ENCODE peak calls at places on chromosomes 11 and 22, in four cellular contexts. One of them, this sample, is unnamed.
A peak's percentile ranks its signal among the peaks of the same experiment; 100 is the strongest.

GRCh38 chr11:6926208-6927029 is at the start of gene ZNF215:
- DNase-seq in IMR-90: peak; percentile 81
- DNase-seq in heart left ventricle: peak; percentile 54
- DNase-seq in tibial nerve: peak; percentile 25
- DNase-seq in this sample: peak; percentile 55

GRCh38 chr11:120065876-120066275 is 72.0 kb downstream of the TRIM29 start:
- DNase-seq in IMR-90: no peak
- DNase-seq in heart left ventricle: no peak
- DNase-seq in tibial nerve: no peak
- DNase-seq in this sample: no peak

GRCh38 chr22:44184006-44184405 is 3.3 kb downstream of the PARVG start:
- DNase-seq in IMR-90: no peak
- DNase-seq in heart left ventricle: no peak
- DNase-seq in tibial nerve: no peak
- DNase-seq in this sample: no peak

GRCh38 chr22:30876221-30876751 is 92.3 kb downstream of the MORC2 start:
- DNase-seq in IMR-90: no peak
- DNase-seq in heart left ventricle: no peak
- DNase-seq in tibial nerve: no peak
- DNase-seq in this sample: no peak

GRCh38 chr11:36469881-36470802 is 39.9 kb downstream of the TRAF6 start:
- DNase-seq in IMR-90: peak; percentile 74
- DNase-seq in heart left ventricle: no peak
- DNase-seq in tibial nerve: no peak
- DNase-seq in this sample: peak; percentile 54

GRCh38 chr22:30863161-30863833 is 105.3 kb downstream of the MORC2 start:
- DNase-seq in IMR-90: peak; percentile 21
- DNase-seq in heart left ventricle: peak; percentile 17
- DNase-seq in tibial nerve: peak; percentile 4
- DNase-seq in this sample: no peak

GRCh38 chr11:68037481-68038225 is 1.2 kb upstream of the TCIRG1 start:
- DNase-seq in IMR-90: no peak
- DNase-seq in heart left ventricle: no peak
- DNase-seq in tibial nerve: no peak
- DNase-seq in this sample: no peak

GRCh38 chr11:28618426-28618825 is 510.2 kb downstream of the METTL15 start:
- DNase-seq in IMR-90: peak; percentile 33
- DNase-seq in heart left ventricle: no peak
- DNase-seq in tibial nerve: no peak
- DNase-seq in this sample: peak; percentile 24

GRCh38 chr11:20873054-20873453 is 203.7 kb downstream of the NELL1 start:
- DNase-seq in IMR-90: no peak
- DNase-seq in heart left ventricle: no peak
- DNase-seq in tibial nerve: no peak
- DNase-seq in this sample: peak; percentile 58

GRCh38 chr11:1879941-1880720 is 11.6 kb downstream of the PRR33 start:
- DNase-seq in IMR-90: no peak
- DNase-seq in heart left ventricle: peak; percentile 85
- DNase-seq in tibial nerve: peak; percentile 66
- DNase-seq in this sample: no peak

GRCh38 chr22:35893698-35894097 is 134.9 kb downstream of the RBFOX2 start:
- DNase-seq in IMR-90: peak; percentile 43
- DNase-seq in heart left ventricle: peak; percentile 37
- DNase-seq in tibial nerve: no peak
- DNase-seq in this sample: no peak

GRCh38 chr22:45885941-45886395 is 91.0 kb downstream of the WNT7B start:
- DNase-seq in IMR-90: no peak
- DNase-seq in heart left ventricle: no peak
- DNase-seq in tibial nerve: no peak
- DNase-seq in this sample: no peak

DNA sequence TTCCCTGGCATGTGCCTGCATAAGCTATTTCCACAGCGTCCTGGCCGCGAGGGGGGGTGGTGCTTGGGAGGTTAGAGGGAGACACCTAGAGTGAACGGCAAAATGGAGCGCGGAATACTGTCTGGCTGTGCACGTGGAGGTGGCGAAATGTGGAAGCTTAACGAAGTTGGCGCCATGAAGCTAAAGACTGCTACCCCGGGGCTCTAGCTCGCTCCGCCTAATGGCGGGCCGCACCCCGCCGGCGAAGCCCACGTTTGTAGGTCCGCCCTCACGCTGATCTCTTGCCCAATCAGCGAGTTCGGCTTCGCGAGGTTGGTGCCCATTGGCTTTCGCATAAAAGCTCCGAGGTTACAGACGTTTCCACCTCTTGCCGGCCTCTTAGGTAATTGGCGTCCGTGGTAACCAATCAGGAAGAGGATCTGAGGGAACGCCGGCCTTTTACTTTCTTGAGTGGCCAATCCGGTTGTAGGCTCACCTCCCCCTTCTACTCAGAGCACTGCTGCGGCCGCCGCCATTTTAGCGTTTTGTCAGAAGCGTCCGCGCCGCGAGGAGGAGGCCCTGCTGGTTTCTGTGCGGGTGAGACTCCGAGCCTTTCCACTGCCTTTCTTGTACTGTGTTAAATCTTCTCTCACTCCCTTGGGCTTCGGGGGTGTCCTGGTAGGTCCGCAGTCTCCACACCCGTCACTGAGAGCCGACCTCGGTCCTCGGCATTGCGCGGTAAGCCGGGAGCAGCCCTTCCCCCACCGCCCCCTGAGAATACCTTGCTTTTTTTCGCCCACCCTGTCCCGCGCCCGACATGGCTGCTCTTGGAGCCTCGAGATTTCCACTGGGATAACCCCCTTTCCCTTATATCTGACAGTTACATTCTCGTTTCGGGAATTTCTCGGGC is at the start of gene RBM4:
- DNase-seq in IMR-90: peak; percentile 100
- DNase-seq in heart left ventricle: peak; percentile 99
- DNase-seq in tibial nerve: peak; percentile 93
- DNase-seq in this sample: peak; percentile 100
- TF ChIP-seq CTCF in IMR-90: no peak
- TF ChIP-seq CTCF in heart left ventricle: peak; percentile 30
- TF ChIP-seq CTCF in tibial nerve: no peak
- TF ChIP-seq CTCF in this sample: no peak

GRCh38 chr11:69551963-69552362 is 70.5 kb downstream of the LINC01488 start:
- DNase-seq in IMR-90: no peak
- DNase-seq in heart left ventricle: no peak
- DNase-seq in tibial nerve: no peak
- DNase-seq in this sample: no peak

GRCh38 chr11:69553416-69554357 is 72.2 kb downstream of the LINC01488 start:
- DNase-seq in IMR-90: no peak
- DNase-seq in heart left ventricle: no peak
- DNase-seq in tibial nerve: no peak
- DNase-seq in this sample: no peak

GRCh38 chr11:69546735-69547370 is 65.4 kb downstream of the LINC01488 start:
- DNase-seq in IMR-90: no peak
- DNase-seq in heart left ventricle: no peak
- DNase-seq in tibial nerve: no peak
- DNase-seq in this sample: no peak

GRCh38 chr11:69552951-69553350 is 71.5 kb downstream of the LINC01488 start:
- DNase-seq in IMR-90: no peak
- DNase-seq in heart left ventricle: no peak
- DNase-seq in tibial nerve: no peak
- DNase-seq in this sample: no peak

DNA sequence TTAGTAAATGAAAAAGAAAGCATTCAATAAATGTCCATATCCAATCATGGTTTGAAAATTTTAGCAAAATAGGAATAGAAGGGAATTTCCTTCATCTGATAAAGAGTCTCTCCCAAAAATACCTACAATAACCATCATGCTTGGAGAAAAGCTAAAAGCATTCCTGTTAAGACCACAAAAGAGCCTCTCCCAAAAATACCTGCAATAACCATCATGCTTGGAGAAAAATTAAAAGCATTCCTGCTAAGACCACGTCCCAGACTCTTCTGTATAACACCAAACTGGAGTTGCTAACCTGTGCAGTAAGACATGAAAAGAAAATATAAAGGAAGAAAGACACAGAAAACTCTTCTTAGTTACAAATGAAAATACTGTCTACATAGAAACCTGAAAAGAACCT is 69.4 kb downstream of the LINC01488 start:
- DNase-seq in IMR-90: no peak
- DNase-seq in heart left ventricle: no peak
- DNase-seq in tibial nerve: no peak
- DNase-seq in this sample: no peak
- H3K4me1 ChIP-seq in IMR-90: peaks cover 2% of the 10 kb centered on the region
- H3K4me1 ChIP-seq in heart left ventricle: no peaks in the 10 kb centered on the region
- H3K4me1 ChIP-seq in tibial nerve: no peaks in the 10 kb centered on the region
- H3K4me1 ChIP-seq in this sample: no peaks in the 10 kb centered on the region

GRCh38 chr22:26541167-26541819 is 29.0 kb upstream of the TFIP11 start:
- DNase-seq in IMR-90: no peak
- DNase-seq in heart left ventricle: no peak
- DNase-seq in tibial nerve: no peak
- DNase-seq in this sample: no peak
- H3K4me3 ChIP-seq in IMR-90: no peak overlapping the region
- H3K4me3 ChIP-seq in heart left ventricle: no peak overlapping the region
- H3K4me3 ChIP-seq in tibial nerve: no peak overlapping the region
- H3K4me3 ChIP-seq in this sample: no peak overlapping the region

GRCh38 chr22:25853902-25854301 is 111.9 kb downstream of the MYO18B start:
- DNase-seq in IMR-90: no peak
- DNase-seq in heart left ventricle: no peak
- DNase-seq in tibial nerve: no peak
- DNase-seq in this sample: peak; percentile 60
- TF ChIP-seq CTCF in IMR-90: no peak
- TF ChIP-seq CTCF in heart left ventricle: no peak
- TF ChIP-seq CTCF in tibial nerve: no peak
- TF ChIP-seq CTCF in this sample: peak; percentile 54

GRCh38 chr22:23147632-23148387 is 2.5 kb downstream of the RAB36 start:
- DNase-seq in IMR-90: peak; percentile 90
- DNase-seq in heart left ventricle: no peak
- DNase-seq in tibial nerve: no peak
- DNase-seq in this sample: no peak

GRCh38 chr22:23144926-23145906 is at the start of gene RAB36:
- DNase-seq in IMR-90: peak; percentile 98
- DNase-seq in heart left ventricle: peak; percentile 94
- DNase-seq in tibial nerve: peak; percentile 99
- DNase-seq in this sample: peak; percentile 99

GRCh38 chr22:23149743-23150238 is 4.5 kb downstream of the RAB36 start:
- DNase-seq in IMR-90: no peak
- DNase-seq in heart left ventricle: no peak
- DNase-seq in tibial nerve: no peak
- DNase-seq in this sample: no peak

GRCh38 chr22:23144432-23144831 is 845 bp upstream of the RAB36 start:
- DNase-seq in IMR-90: no peak
- DNase-seq in heart left ventricle: no peak
- DNase-seq in tibial nerve: no peak
- DNase-seq in this sample: no peak

DNA sequence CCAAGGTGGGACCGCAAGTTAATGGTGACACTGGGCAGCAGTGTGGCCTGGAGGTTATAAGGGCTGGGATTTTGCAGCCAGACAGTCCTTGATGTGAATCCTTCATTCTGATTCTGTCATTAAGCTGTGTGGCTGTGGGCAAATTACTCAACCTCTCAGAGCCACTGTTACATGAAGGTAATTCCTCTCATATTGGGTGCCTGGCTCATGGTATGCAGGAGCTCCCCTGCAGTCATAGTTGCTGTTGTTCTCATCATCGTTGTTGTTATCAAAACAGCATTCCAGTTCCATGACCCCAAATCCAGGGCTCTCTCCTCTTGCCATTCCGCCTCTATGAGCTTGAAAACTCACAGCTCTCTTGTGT is 1.5 kb downstream of the RAB36 start:
- DNase-seq in IMR-90: no peak
- DNase-seq in heart left ventricle: no peak
- DNase-seq in tibial nerve: no peak
- DNase-seq in this sample: no peak
- H3K4me1 ChIP-seq in IMR-90: peaks cover 17% of the 10 kb centered on the region
- H3K4me1 ChIP-seq in heart left ventricle: peaks cover 19% of the 10 kb centered on the region
- H3K4me1 ChIP-seq in tibial nerve: peaks cover 47% of the 10 kb centered on the region
- H3K4me1 ChIP-seq in this sample: peaks cover 4% of the 10 kb centered on the region

DNA sequence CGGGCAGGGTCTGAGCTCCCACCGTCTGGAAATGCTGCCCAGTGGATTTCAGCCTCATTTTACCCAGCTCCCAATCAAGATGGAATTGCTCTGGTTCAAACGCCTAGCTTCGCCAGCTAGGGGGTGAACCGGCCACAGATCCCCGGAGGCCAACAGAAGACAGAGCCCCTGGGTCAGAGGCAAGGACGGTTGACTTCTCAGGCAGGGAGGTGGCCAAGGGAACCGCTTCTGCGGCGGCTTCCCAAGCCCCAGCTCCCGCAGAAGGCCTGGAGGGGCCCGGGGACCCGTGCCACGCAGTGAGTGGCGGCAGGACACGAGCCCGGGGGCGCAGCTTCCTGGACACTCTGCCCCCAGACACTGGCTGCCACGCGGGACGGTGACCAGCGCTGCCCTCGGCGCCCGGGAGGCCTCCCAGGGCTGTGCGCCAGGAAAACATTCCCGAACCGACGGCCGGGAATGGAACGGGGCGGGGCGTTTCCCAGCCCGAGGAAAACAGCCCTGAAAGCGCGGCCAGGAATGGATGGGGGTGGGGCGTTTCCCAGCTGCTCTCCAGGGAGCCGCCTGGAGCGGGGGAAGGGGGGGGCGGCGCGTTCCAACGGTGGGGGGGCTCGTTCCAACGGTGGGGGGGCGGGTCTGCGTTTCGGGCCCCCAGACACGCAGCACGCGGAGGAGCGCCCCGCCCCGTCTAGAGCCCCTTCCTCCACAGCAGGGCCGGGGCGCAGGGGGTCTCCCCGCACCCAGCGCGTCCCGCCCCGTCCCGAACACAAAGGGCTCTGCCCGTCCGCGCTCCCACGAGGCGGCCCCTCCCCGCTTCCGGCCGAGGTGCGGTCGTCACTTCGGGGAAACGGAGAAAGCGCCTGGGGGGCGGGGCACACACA is 13.5 kb upstream of the B4GALNT4 start:
- DNase-seq in IMR-90: peak; percentile 94
- DNase-seq in heart left ventricle: peak; percentile 95
- DNase-seq in tibial nerve: peak; percentile 92
- DNase-seq in this sample: peak; percentile 89
- H3K4me3 ChIP-seq in IMR-90: peak overlapping the region; percentile 36
- H3K4me3 ChIP-seq in heart left ventricle: peak overlapping the region; percentile 58
- H3K4me3 ChIP-seq in tibial nerve: peak overlapping the region; percentile 24
- H3K4me3 ChIP-seq in this sample: peak overlapping the region; percentile 43

This sample was measured in A673.